ENCODE peak calls at places on chromosomes 3 and 15, in six cellular contexts. Z, S, W, X, V and A are unnamed samples. For H3K9me2, the result is how much of the 10 kb centered on the place peaks cover.

GRCh38 chr15:80118956-80119355 is 33.8 kb upstream of the FAH start:
- DNase-seq in W (no peak), V (no peak), Z (no peak), S (no peak), X (no peak), A (no peak)

GRCh38 chr3:197792019-197792647 is 1.1 kb downstream of the LRCH3 start:
- DNase-seq in X (peak), Z (no peak), S (no peak), V (no peak), W (peak), A (peak)

GRCh38 chr3:177905895-177906511 is 630.2 kb upstream of the KCNMB2 start:
- DNase-seq in X (peak), Z (peak), S (no peak), W (peak), V (no peak), A (no peak)

GRCh38 chr3:53083949-53084309 is 38.1 kb upstream of the SFMBT1 start:
- DNase-seq in S (no peak), Z (no peak), X (no peak), V (no peak), W (peak), A (no peak)

GRCh38 chr3:63050548-63050947 is 175.3 kb upstream of the CADPS start:
- DNase-seq in Z (no peak), S (no peak), V (no peak), W (peak), X (no peak), A (no peak)

GRCh38 chr15:34795267-34796081 is at the start of gene ACTC1:
- DNase-seq in X (peak), Z (peak), S (no peak), V (no peak), W (peak), A (no peak)

GRCh38 chr3:196948442-196949365 is 6.4 kb upstream of the NCBP2 start:
- DNase-seq in X (no peak), V (no peak), W (peak), Z (peak), S (no peak), A (no peak)

GRCh38 chr3:32401541-32402052 is 9.9 kb downstream of the CMTM7 start:
- DNase-seq in Z (peak), V (peak), W (peak), X (peak), S (no peak), A (peak)

GRCh38 chr15:94021621-94022320 is 209.6 kb upstream of the MCTP2 start:
- DNase-seq in Z (no peak), V (peak), X (no peak), W (no peak), S (no peak), A (no peak)

GRCh38 chr3:129708328-129708861 is 101.9 kb upstream of the PLXND1 start:
- DNase-seq in V (no peak), Z (no peak), S (no peak), W (no peak), X (no peak), A (no peak)

GRCh38 chr3:52395503-52395865 is 49.4 kb downstream of the SEMA3G start:
- DNase-seq in S (no peak), W (no peak), V (no peak), Z (no peak), X (no peak), A (no peak)

GRCh38 chr15:33194704-33195261 is at the start of gene FMN1:
- DNase-seq in Z (peak), S (peak), W (peak), X (no peak), V (peak), A (peak)

GRCh38 chr3:131361464-131362421 is 19.8 kb upstream of the NUDT16 start:
- DNase-seq in S (peak), Z (peak), V (no peak), W (peak), X (peak), A (no peak)

GRCh38 chr3:76369170-76369569 is 583.8 kb upstream of the ZNF717 start:
- DNase-seq in V (no peak), S (no peak), Z (peak), X (peak), W (peak), A (no peak)

GRCh38 chr15:70526221-70526973 is 237.0 kb downstream of the UACA start:
- DNase-seq in Z (no peak), S (peak), X (peak), W (peak), V (peak), A (peak)

GRCh38 chr3:126878664-126879063 is 104.3 kb upstream of the PLXNA1 start:
- DNase-seq in X (no peak), Z (no peak), V (peak), S (no peak), W (no peak), A (no peak)

GRCh38 chr3:67044295-67044694 is 46.2 kb downstream of the KBTBD8 start:
- DNase-seq in S (no peak), Z (no peak), W (peak), V (no peak), X (no peak), A (no peak)

GRCh38 chr3:98695816-98696215 is 67.3 kb upstream of the ST3GAL6 start:
- DNase-seq in V (no peak), Z (no peak), S (no peak), X (peak), W (peak), A (no peak)
- H3K9me2 ChIP-seq in V (under half), Z (under half), S (under half), X (under half), W (under half), A (under half)

DNA sequence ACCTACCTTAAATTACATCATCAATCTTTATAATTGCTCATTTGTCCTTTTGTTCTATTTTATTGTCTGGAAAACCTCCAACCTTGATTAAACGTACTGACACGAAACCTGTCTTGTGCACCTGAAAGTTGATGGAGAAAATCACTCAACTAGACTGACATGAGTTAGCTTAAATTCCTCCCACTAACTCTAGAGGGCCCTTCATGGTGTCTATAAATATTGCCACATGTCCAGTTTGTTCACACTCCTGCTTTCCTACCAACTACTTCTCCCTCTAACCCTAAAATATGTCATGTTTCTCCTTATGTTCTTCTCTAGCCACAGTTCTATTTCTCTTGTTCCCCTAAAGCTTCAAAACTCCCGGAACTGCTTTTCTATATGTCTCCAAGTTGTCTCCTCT is 59.8 kb upstream of the SGO1 start:
- DNase-seq in W (no peak), S (no peak), V (no peak), Z (no peak), X (no peak), A (no peak)
- H3K4me2 ChIP-seq in W (no peak), S (no peak), V (no peak), Z (no peak), X (no peak), A (no peak)

GRCh38 chr3:187295635-187296034 is 4.1 kb upstream of the MASP1 start:
- DNase-seq in Z (peak), S (no peak), V (no peak), W (peak), X (peak), A (no peak)

GRCh38 chr3:187293977-187294376 is 2.4 kb upstream of the MASP1 start:
- DNase-seq in S (no peak), X (no peak), W (peak), V (no peak), Z (no peak), A (no peak)

GRCh38 chr3:187296915-187297314 is 5.4 kb upstream of the MASP1 start:
- DNase-seq in Z (no peak), S (no peak), V (no peak), X (no peak), W (no peak), A (no peak)

GRCh38 chr3:187293514-187293870 is 2.0 kb upstream of the MASP1 start:
- DNase-seq in S (no peak), Z (no peak), X (no peak), W (peak), V (no peak), A (no peak)

DNA sequence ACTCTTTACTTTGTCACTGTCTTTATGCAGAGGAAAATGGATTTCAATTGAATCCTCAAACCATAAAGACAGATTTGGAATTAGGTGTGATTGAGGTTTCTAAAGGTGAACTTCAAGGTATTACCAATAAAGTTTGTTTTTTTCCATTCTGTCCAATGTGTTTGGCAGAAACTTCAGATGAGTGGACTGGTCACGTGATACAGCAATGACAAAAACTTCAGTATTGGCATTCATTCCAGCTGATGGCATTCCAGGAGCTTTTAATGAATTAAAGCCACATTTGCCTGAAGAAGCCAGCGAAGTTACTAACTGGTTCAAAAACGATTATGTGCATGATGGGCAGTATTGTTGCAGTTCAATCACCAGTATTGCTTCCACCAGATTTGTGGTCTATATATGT is 4.5 kb upstream of the MASP1 start:
- DNase-seq in V (no peak), S (no peak), Z (no peak), X (no peak), W (peak), A (no peak)
- H3K9me2 ChIP-seq in V (under half), S (under half), Z (under half), X (under half), W (under half), A (under half)

GRCh38 chr3:114685053-114685630 is 391.3 kb downstream of the TIGIT start:
- DNase-seq in Z (peak), S (no peak), W (peak), V (no peak), X (no peak), A (no peak)
- H3K4me2 ChIP-seq in Z (peak), S (no peak), W (peak), V (no peak), X (no peak), A (no peak)

GRCh38 chr3:10790713-10791112 is 25.3 kb upstream of the SLC6A11 start:
- DNase-seq in S (no peak), X (no peak), Z (no peak), V (no peak), W (no peak), A (no peak)
- H3K9me2 ChIP-seq in S (under half), X (under half), Z (under half), V (under half), W (under half), A (under half)

GRCh38 chr3:13879946-13880810 is at the start of gene WNT7A:
- DNase-seq in Z (peak), X (peak), S (no peak), V (peak), W (peak), A (no peak)

GRCh38 chr3:13880811-13881156 is 913 bp upstream of the WNT7A start:
- DNase-seq in Z (peak), S (no peak), V (no peak), X (peak), W (no peak), A (no peak)

GRCh38 chr3:13883681-13884080 is 3.8 kb upstream of the WNT7A start:
- DNase-seq in Z (no peak), X (no peak), V (peak), W (no peak), S (no peak), A (no peak)

GRCh38 chr3:13882876-13883275 is 3.0 kb upstream of the WNT7A start:
- DNase-seq in W (no peak), Z (no peak), X (no peak), S (no peak), V (peak), A (no peak)

DNA sequence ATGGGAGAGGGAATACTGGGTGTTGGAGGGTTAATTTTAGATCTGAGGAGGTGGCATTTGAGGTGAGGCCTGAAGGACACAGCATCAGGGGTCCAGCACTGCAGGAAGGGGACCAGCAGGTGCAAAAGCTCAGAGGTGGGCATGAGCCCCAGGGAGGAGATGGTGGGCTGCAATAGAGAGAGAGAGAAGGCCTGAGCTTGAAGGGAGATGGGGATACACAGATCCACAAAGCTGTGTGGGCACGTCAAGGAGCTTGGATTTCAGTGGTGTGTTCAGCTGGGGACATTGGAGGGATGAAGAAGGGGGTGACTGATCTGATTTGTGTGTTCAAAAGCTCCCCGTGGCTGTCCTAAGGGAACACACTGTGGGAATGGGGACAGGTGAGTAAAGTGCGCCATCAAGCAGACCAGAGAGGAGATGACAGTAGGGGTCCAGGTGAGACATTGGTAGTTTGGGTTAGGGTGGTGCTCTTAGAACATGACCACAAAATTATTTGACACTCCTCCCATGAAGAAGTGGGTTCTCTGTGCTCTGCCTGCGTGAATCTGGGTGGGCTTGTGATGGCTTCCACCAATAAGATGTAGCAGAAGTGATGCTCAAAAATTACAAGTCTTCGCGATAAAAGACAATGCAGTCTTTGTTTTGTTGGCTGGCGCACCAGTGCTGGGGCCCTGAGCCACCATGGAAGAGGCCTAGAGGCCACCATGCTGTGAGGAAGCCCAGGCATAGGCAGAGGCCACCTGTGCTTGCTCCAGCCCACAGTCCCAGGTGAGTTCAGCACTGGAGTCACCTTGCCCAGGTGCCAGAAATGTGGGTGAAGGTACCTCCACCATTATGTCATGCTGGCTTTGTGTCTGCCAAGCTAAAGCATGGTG is 1.9 kb upstream of the WNT7A start:
- DNase-seq in X (no peak), W (no peak), Z (no peak), V (peak), S (no peak), A (no peak)
- H3K4me2 ChIP-seq in X (no peak), W (no peak), Z (no peak), V (no peak), S (no peak), A (no peak)

DNA sequence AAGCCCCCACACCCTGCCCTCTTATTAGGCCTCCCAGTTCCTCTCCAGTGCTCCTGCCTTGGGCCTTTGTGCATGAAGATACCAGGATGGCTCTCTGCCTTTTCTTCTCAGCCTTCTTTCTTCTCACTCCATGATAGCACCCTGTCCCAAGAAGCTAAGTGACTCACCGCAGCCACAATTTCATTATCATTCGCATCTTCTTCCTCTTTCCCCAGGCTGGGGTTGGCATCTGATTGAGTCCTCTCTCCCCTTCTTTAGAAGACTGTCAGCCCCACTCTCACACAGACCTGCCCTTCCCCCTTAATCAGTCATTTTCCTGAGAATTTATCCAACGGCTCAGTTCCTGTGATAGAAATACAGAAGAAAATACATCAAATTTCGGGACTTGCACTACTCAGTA is 102.0 kb downstream of the STAC start:
- DNase-seq in W (no peak), V (no peak), S (no peak), X (no peak), Z (no peak), A (no peak)
- H3K9me2 ChIP-seq in W (under half), V (under half), S (under half), X (under half), Z (under half), A (under half)

GRCh38 chr3:133536635-133536980 is 36.9 kb upstream of the CDV3 start:
- DNase-seq in S (no peak), Z (no peak), V (no peak), W (no peak), X (no peak), A (no peak)
- H3K4me2 ChIP-seq in S (no peak), Z (no peak), V (peak), W (peak), X (peak), A (no peak)

DNA sequence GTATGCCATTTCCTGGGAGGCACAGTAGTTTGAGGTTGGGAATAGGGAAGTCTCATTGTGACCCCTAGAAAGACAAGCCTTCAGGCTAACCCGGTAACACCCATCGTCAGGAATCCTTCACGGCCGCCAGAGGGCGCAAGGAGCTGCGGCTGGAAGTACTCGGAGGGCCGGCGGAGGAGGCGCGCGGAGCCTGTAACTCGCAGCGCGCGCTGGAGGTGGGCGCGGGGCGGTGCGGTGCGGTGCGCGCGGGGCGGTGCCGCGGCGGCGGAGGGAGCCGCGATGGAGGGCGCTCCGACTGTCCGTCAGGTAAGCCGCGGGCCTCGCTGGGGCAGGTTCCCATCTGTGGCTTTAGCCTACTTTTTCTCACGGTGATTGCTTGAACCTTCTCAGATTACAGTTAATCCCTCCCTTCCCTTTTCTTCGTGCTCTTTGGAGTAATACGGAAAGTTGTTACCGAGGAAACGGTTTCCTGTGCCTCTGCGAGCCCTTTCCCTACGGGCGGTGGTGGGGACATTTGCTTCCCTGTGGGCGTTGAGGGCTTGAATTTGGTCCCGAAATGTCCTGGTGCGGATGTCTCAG is at the start of gene GRAMD1C:
- DNase-seq in V (peak), X (peak), Z (peak), W (peak), S (peak), A (peak)
- H3K9me2 ChIP-seq in V (under half), X (under half), Z (under half), W (under half), S (under half), A (under half)